ENCODE peak calls at places on chromosomes 13 and 19, in six cellular contexts. Y is transverse colon, I is breast epithelium, R is IMR-90, W is uterus, T is stomach. P is an unnamed sample. For H3K36me3, the result is how much of the 10 kb centered on the place peaks cover.

GRCh38 chr19:4587527-4587926 is 28.0 kb upstream of the SEMA6B start:
- DNase-seq in R (no peak), W (no peak), I (no peak), T (no peak), Y (no peak), P (no peak)

GRCh38 chr19:3866798-3867638 is 1.8 kb downstream of the ZFR2 start:
- DNase-seq in I (no peak), R (no peak), Y (no peak), T (no peak), W (no peak), P (no peak)

GRCh38 chr13:105774739-105775460 is 760.6 kb downstream of the EFNB2 start:
- DNase-seq in T (no peak), W (no peak), R (peak), Y (no peak), I (no peak), P (no peak)

GRCh38 chr13:27339299-27339698 is 68.7 kb downstream of the RASL11A start:
- DNase-seq in R (peak), W (no peak), I (no peak), Y (peak), T (peak), P (no peak)

GRCh38 chr13:109785141-109785891 is 1.1 kb downstream of the IRS2 start:
- DNase-seq in I (peak), Y (peak), W (peak), T (peak), R (peak), P (peak)

GRCh38 chr13:110326263-110326904 is 19.3 kb downstream of the COL4A2 start:
- DNase-seq in T (no peak), I (no peak), R (no peak), W (no peak), Y (no peak), P (peak)

GRCh38 chr13:20231839-20232555 is at the start of gene GJB6:
- DNase-seq in T (peak), Y (peak), R (no peak), I (no peak), W (no peak), P (no peak)

GRCh38 chr13:99650410-99650809 is 149.1 kb downstream of the TM9SF2 start:
- DNase-seq in R (no peak), I (no peak), T (no peak), W (no peak), Y (no peak), P (no peak)

GRCh38 chr19:10518444-10519361 is 1.5 kb upstream of the S1PR5 start:
- DNase-seq in R (no peak), T (no peak), I (no peak), Y (no peak), W (no peak), P (peak)

GRCh38 chr19:8489591-8490394 is 12.6 kb downstream of the PRAM1 start:
- DNase-seq in W (no peak), I (peak), Y (no peak), T (no peak), R (no peak), P (no peak)
- TF ChIP-seq POLR2A in W (no peak), I (no peak), Y (no peak), T (no peak), R (no peak), P (no peak)

DNA sequence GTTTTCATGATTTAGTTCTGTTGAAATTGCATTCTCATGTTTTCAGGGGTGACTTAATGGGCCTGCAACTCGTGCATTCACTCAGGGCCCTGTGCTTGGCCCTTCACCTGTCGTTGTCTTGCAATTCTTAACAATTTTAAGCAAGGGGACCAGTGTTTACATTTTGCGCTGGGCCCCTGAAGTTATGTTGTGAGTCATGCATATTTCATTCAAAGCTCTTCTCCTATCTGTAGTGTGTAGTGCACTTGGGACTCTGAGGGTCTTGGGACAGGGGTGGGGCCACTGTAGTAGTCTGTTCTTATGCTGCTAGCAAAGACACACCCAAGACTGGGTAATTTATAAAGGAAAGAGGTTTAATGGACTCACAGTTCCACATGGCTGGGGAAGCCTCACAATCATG is 211.2 kb upstream of the RXFP2 start:
- DNase-seq in Y (no peak), W (no peak), T (no peak), R (no peak), I (no peak), P (no peak)
- H3K36me3 ChIP-seq in Y (under half), W (under half), T (under half), R (under half), I (under half), P (under half)

GRCh38 chr19:5622465-5623396 is at the start of the genes SAFB and SAFB2:
- DNase-seq in I (peak), Y (peak), W (peak), R (peak), T (peak), P (peak)
- TF ChIP-seq CTCF in I (no peak), Y (no peak), W (no peak), R (no peak), T (no peak), P (no peak)

DNA sequence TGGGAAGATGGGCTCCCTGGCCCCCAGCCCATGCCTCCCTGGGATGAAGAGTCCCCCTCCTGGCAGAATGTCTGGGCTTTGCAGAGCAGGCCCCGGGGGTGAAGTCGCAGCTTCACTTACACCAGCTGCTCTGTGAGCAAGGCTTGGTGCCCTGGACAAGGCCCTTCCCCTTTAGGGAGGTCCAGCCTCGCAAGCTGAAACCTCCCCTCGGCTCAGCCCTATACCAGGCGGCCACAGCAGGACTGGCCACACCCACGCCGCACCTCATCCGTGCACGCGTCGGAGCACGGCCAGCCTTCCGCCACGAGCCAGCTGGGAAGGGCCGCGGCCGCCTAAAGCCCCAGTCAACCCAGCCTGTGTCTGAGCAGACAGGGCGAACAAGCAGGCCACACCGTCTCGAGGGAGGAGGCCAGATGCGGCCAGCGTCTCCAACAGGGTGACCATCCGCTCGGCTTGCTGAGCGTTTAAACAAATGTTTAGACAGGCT is 83.2 kb upstream of the MCF2L start:
- DNase-seq in W (peak), T (peak), Y (peak), I (peak), R (peak), P (peak)
- TF ChIP-seq POLR2A in W (no peak), T (no peak), Y (peak), I (no peak), R (no peak), P (no peak)

DNA sequence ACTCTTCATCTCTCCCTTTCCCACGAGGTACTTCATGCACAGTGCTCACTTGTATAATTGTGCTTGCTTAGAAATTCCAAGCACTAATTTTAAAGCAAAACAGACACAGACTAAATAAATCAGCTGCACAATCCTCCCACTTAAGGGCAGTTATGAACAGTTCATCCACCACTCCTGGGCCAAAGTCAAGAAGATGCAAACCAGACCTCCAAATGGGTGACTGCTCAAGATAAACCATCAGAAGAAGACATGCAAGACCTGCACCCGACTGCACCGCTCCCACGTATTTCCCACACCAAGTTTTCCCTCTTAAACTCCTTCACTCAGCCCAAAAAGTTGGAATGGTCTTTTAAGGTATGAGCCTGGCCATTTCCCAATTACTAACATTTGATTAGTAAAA is 19.9 kb downstream of the ZNF235 start:
- DNase-seq in W (no peak), Y (no peak), I (no peak), R (no peak), T (no peak), P (no peak)
- H3K36me3 ChIP-seq in W (under half), Y (under half), I (under half), R (under half), T (under half), P (under half)

P was measured in heart left ventricle.